ENCODE peak calls at places on chromosomes 16 and 17, in six cellular contexts. D, A, H, M, W and Y are unnamed samples.

GRCh38 chr16:57664662-57665025 is 3.5 kb upstream of the ADGRG3 start:
- DNase-seq in D (no peak), A (no peak), H (no peak), M (no peak), W (no peak), Y (no peak)

GRCh38 chr17:4482338-4483011 is 16.2 kb upstream of the SPNS2 start:
- DNase-seq in D (no peak), A (no peak), H (no peak), M (no peak), W (no peak), Y (no peak)

GRCh38 chr17:40071720-40072480 is 9.1 kb downstream of the THRA start:
- DNase-seq in D (no peak), A (peak), H (peak), M (no peak), W (no peak), Y (no peak)

GRCh38 chr17:82334622-82335394 is 1.2 kb upstream of the SECTM1 start:
- DNase-seq in D (no peak), A (peak), H (no peak), M (no peak), W (no peak), Y (no peak)

GRCh38 chr17:28405632-28406477 is at the start of gene SLC46A1:
- DNase-seq in D (peak), A (peak), H (peak), M (peak), W (peak), Y (peak)

GRCh38 chr17:77959926-77960521 is 1.5 kb downstream of the TNRC6C start:
- DNase-seq in D (no peak), A (peak), H (no peak), M (peak), W (no peak), Y (no peak)

GRCh38 chr16:58461056-58461455 is 38.9 kb upstream of the NDRG4 start:
- DNase-seq in D (no peak), A (no peak), H (no peak), M (peak), W (no peak), Y (no peak)

GRCh38 chr17:17004251-17004996 is 32.5 kb upstream of the TNFRSF13B start:
- DNase-seq in D (no peak), A (no peak), H (no peak), M (no peak), W (no peak), Y (no peak)

GRCh38 chr16:2149630-2150417 is 1.4 kb downstream of the RAB26 start:
- DNase-seq in D (peak), A (no peak), H (peak), M (peak), W (peak), Y (peak)

GRCh38 chr16:51971184-51971583 is 575.8 kb downstream of the TOX3 start:
- DNase-seq in D (peak), A (no peak), H (no peak), M (peak), W (no peak), Y (peak)

GRCh38 chr17:27982688-27983087 is 59.8 kb upstream of the NLK start:
- DNase-seq in D (no peak), A (no peak), H (no peak), M (peak), W (no peak), Y (no peak)

GRCh38 chr16:68798398-68798797 is 44.9 kb upstream of the TANGO6 start:
- DNase-seq in D (no peak), A (no peak), H (no peak), M (no peak), W (no peak), Y (no peak)

DNA sequence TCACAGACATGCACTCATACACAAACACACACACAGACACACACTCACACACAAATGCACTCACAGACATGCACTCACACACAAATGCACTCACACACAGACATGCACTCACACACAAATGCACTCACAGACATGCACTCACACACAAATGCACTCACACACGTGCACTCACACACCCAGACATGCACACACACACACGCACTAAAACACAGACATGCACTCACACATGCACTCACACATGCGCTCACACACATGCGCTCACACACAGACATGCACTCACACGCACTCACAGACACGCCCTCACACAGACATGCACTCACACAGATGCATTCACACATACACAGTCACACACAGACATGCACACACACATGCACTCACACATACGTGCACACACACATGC is 2.7 kb upstream of the ZNF469 start:
- DNase-seq in D (no peak), A (no peak), H (no peak), M (no peak), W (no peak), Y (no peak)
- TF ChIP-seq JUN in D (no peak), A (no peak), H (no peak), M (no peak), W (no peak), Y (no peak)

GRCh38 chr17:76645481-76645880 is 1.9 kb upstream of the ST6GALNAC1 start:
- DNase-seq in D (no peak), A (no peak), H (no peak), M (no peak), W (no peak), Y (no peak)
- TF ChIP-seq JUN in D (no peak), A (no peak), H (no peak), M (no peak), W (no peak), Y (no peak)

GRCh38 chr16:9151597-9151996 is 60.2 kb downstream of the HAPSTR1 start:
- DNase-seq in D (peak), A (no peak), H (peak), M (no peak), W (no peak), Y (no peak)
- TF ChIP-seq JUN in D (no peak), A (no peak), H (no peak), M (no peak), W (no peak), Y (no peak)

GRCh38 chr16:49857423-49858181 is 1.7 kb upstream of the ZNF423 start:
- DNase-seq in D (peak), A (peak), H (peak), M (peak), W (peak), Y (peak)

GRCh38 chr16:49858200-49859129 is 2.6 kb upstream of the ZNF423 start:
- DNase-seq in D (peak), A (peak), H (no peak), M (no peak), W (peak), Y (peak)

GRCh38 chr16:49861299-49861698 is 5.4 kb upstream of the ZNF423 start:
- DNase-seq in D (no peak), A (no peak), H (no peak), M (no peak), W (no peak), Y (no peak)

GRCh38 chr16:49860593-49860992 is 4.7 kb upstream of the ZNF423 start:
- DNase-seq in D (no peak), A (no peak), H (no peak), M (no peak), W (no peak), Y (no peak)

DNA sequence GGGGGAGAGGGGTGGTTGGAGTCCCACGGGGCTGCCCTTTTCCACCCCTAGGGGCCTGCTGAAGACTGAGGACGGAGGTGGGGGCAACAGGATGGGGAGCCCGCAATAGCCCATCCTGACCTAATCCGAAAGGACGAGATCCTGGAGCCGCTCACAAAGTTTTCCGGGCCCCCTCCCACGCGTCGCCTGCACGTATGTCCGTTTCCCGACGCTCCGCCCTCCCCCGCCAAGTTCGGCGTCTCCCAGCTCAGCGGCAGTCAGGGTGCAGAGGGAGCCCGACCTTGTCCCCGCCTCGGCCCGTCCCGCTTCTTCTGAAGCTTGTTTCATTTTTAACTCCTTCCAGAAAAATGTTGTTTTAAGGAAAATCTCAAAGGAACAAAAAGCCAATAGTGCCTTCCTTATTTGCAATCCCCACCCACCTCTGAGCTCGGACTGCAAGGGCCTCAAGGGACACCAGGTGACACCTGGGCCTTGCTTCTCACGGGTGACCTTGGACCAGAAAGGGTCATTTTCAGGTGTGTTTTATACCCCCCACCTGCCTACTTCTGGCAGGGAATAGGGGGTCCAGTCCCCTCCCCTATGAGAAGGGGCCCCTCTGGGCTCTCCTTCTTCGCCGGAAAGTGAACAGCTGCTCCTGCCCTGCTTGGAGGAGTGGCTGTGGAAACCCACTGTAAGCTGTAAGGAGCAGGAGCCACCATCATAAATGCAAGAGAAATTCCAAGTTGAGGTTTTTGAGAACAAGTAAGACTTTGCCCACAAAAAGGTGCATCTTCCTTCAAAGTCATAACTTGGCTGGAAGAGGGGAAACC is 3.4 kb upstream of the ZNF423 start:
- DNase-seq in D (no peak), A (peak), H (no peak), M (peak), W (no peak), Y (peak)
- TF ChIP-seq JUN in D (no peak), A (no peak), H (no peak), M (no peak), W (no peak), Y (no peak)

GRCh38 chr17:76032073-76032779 is 5.1 kb upstream of the EVPL start:
- DNase-seq in D (no peak), A (peak), H (peak), M (no peak), W (no peak), Y (no peak)
- TF ChIP-seq JUN in D (no peak), A (no peak), H (peak), M (no peak), W (no peak), Y (no peak)

DNA sequence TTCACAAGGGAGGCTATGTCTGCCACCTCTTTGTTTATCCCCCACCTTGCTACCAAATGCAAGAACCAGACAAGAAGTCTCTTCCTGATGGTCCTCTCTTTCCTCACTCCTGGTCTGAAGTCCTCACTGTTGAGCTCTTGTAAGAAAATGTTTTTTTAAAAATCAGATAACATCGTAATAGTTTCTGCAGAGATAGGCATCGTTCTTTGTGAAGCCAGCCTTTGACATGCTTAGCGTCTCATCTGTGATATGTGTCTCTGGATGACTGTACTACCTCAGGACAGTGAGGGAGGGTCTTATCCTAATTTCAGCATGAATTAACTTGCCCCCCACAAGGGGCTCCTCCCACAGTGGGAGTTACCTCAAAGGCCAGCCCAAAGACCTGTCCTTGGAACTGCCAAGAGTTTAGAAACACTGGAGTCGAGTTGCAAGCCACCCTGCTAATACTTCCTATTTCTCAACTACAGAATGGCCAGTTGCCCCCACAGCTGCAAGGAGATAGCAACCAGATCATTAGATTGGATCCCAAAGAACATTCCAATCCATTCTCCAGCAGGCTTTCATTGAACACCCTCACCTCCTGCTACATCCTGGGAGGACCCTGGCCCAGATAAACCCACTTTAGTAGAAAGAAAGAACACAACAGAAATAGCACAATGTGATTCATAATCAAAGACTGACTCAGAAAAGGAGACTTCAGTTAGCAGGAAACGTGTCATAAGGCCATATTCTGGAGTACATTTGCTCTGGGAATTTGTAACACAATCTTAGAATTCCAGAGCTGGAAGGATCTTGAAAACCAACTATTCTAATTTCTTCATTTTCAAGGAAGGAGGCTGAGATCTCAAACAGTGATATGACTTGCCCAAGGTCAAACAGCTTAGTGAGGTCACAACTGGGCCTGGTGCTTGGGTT is 151.0 kb downstream of the IRX3 start:
- DNase-seq in D (no peak), A (peak), H (no peak), M (no peak), W (no peak), Y (no peak)
- TF ChIP-seq JUN in D (no peak), A (peak), H (no peak), M (no peak), W (no peak), Y (no peak)

GRCh38 chr17:73281926-73282325 is 20.2 kb upstream of the CPSF4L start:
- DNase-seq in D (no peak), A (no peak), H (no peak), M (no peak), W (no peak), Y (no peak)

GRCh38 chr17:73278049-73278464 is 16.4 kb upstream of the CPSF4L start:
- DNase-seq in D (no peak), A (no peak), H (peak), M (no peak), W (no peak), Y (no peak)

GRCh38 chr17:73280191-73280590 is 18.5 kb upstream of the CPSF4L start:
- DNase-seq in D (no peak), A (no peak), H (no peak), M (no peak), W (no peak), Y (no peak)

GRCh38 chr17:73279704-73280103 is 18.0 kb upstream of the CPSF4L start:
- DNase-seq in D (no peak), A (no peak), H (no peak), M (no peak), W (no peak), Y (no peak)

DNA sequence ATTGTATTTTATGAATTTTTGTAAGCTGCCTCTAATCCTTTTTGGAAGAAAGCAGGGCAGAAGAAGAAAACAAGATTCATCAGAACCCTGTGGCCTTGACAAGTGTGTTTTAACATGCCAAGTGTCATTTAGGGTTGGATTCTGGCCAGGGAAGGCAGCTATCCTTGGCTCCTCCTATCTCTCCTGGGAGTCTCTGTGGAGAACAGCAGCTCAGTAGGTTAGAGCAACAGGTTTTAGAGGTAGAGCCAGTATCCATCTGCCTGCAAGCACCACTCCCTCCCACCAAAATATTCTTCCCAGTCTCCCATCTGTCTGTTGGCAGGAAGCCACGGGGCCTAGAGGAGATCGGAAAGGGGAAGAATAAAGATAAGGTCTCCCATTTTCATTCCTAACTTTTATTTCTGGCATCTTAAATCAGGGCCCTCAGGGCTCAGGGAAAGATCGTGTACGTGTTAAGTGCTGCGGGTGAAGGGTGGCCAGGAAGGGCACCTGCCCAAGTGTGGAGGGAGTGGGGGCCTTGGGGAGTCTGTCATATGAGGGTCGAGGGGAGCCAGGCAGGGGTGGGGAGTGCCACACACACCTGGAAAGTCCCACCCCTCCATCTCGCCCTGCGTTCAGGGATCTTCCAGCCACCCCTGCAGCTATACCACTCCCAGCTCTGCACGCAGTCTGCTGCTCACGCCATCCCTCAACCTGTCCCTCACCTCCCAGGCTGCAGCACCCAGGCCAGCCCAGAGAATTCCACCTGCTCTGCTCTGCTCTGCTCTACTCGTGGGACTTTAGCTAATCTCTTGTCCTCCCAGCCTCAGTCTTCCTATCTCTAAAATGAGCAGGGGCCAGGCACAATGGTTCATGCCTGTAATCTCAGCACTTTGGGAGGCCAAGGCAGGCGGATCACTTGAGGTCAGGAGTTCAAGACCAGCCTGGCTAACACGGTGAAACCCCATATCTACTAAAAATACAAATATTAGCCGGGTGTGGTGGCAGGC is 17.1 kb upstream of the CPSF4L start:
- DNase-seq in D (no peak), A (peak), H (no peak), M (no peak), W (no peak), Y (no peak)
- TF ChIP-seq JUN in D (no peak), A (no peak), H (no peak), M (no peak), W (no peak), Y (no peak)

GRCh38 chr16:15951852-15952251 is 2.4 kb downstream of the ABCC1 start:
- DNase-seq in D (no peak), A (peak), H (peak), M (no peak), W (no peak), Y (no peak)

GRCh38 chr16:15948532-15949209 is 745 bp upstream of the ABCC1 start:
- DNase-seq in D (no peak), A (no peak), H (peak), M (no peak), W (no peak), Y (no peak)

GRCh38 chr16:15949210-15950166 is at the start of gene ABCC1:
- DNase-seq in D (peak), A (peak), H (peak), M (peak), W (peak), Y (peak)

GRCh38 chr16:15950869-15951268 is 1.5 kb downstream of the ABCC1 start:
- DNase-seq in D (no peak), A (no peak), H (no peak), M (no peak), W (no peak), Y (no peak)

DNA sequence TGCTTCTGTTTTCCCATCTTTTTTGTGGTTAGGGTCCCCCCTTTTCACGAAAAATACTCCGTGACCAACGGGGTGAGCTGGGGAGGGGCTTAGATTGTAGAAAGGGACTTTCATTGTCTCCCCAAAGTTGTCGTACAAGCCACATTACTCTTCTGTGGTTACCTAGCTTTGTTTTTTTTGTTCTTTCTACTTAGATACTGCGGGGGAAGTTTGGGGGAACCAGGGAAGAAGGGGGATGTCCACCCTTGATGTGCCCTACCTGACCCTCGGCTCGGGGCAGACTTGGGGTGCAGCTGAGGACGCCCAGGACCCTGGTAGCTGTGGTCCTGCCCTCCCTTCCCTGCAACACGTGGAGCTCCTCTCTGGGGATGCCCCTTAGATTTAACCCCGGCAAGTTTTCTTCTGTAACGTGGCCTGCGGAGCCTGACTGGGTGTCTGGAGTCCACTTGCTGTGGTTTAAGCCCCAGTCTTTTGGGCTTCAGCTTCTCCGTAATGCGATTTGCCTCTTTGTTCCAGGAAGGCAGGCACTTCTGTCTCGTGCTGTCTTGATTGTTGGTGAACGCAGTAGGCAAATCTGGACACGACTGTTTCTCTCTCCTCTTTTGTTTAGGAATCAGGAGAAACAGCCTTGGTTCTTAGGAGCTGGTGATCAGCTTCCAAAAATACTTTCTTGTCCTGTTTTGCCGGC is 895 bp downstream of the ABCC1 start:
- DNase-seq in D (no peak), A (peak), H (peak), M (peak), W (no peak), Y (no peak)
- TF ChIP-seq JUN in D (no peak), A (no peak), H (no peak), M (no peak), W (no peak), Y (no peak)

GRCh38 chr16:89357460-89357859 is 132.9 kb downstream of the ANKRD11 start:
- DNase-seq in D (no peak), A (no peak), H (no peak), M (peak), W (no peak), Y (no peak)
- TF ChIP-seq JUN in D (no peak), A (no peak), H (no peak), M (no peak), W (no peak), Y (no peak)

GRCh38 chr16:11423315-11424117 is 78.3 kb downstream of the RMI2 start:
- DNase-seq in D (no peak), A (no peak), H (no peak), M (no peak), W (no peak), Y (no peak)

GRCh38 chr16:11422381-11423314 is 77.4 kb downstream of the RMI2 start:
- DNase-seq in D (no peak), A (no peak), H (no peak), M (no peak), W (no peak), Y (no peak)

GRCh38 chr16:11425140-11425539 is 79.9 kb downstream of the RMI2 start:
- DNase-seq in D (no peak), A (no peak), H (no peak), M (no peak), W (no peak), Y (no peak)

GRCh38 chr16:11420895-11421294 is 75.6 kb downstream of the RMI2 start:
- DNase-seq in D (no peak), A (no peak), H (no peak), M (no peak), W (no peak), Y (no peak)

GRCh38 chr16:11424118-11424460 is 78.8 kb downstream of the RMI2 start:
- DNase-seq in D (no peak), A (no peak), H (no peak), M (no peak), W (no peak), Y (no peak)
- TF ChIP-seq JUN in D (no peak), A (no peak), H (no peak), M (no peak), W (no peak), Y (no peak)